ENCODE peak calls at places on chromosomes 3 and 15, in seven cellular contexts. One of them, this sample, is unnamed.

GRCh38 chr15:99486371-99487336 is 79.1 kb upstream of the MEF2A start:
- DNase-seq in uterus: peak; percentile 74
- DNase-seq in nephron progenitor cell: peak; percentile 58
- DNase-seq in activated gamma-delta T cell treated with Interleukin-2 at 50 U/mL for 16 hours: no peak
- DNase-seq in activated T-cell treated with anti-CD3 and anti-CD28 coated beads for 1 hour: no peak
- DNase-seq in NB4: no peak
- DNase-seq in stimulated activated CD4-positive, alpha-beta T cell treated with anti-CD3 and anti-CD28 coated beads, Interleukin-15, amount 100 ng/mL, for 1 hour: no peak
- DNase-seq in this sample: no peak

GRCh38 chr3:61768284-61769012 is 207.1 kb downstream of the PTPRG start:
- DNase-seq in uterus: no peak
- DNase-seq in nephron progenitor cell: no peak
- DNase-seq in activated gamma-delta T cell treated with Interleukin-2 at 50 U/mL for 16 hours: no peak
- DNase-seq in activated T-cell treated with anti-CD3 and anti-CD28 coated beads for 1 hour: no peak
- DNase-seq in NB4: no peak
- DNase-seq in stimulated activated CD4-positive, alpha-beta T cell treated with anti-CD3 and anti-CD28 coated beads, Interleukin-15, amount 100 ng/mL, for 1 hour: no peak
- DNase-seq in this sample: no peak

GRCh38 chr15:84955089-84955848 is 26.4 kb upstream of the PDE8A start:
- DNase-seq in uterus: peak; percentile 70
- DNase-seq in nephron progenitor cell: peak; percentile 62
- DNase-seq in activated gamma-delta T cell treated with Interleukin-2 at 50 U/mL for 16 hours: peak; percentile 39
- DNase-seq in activated T-cell treated with anti-CD3 and anti-CD28 coated beads for 1 hour: peak; percentile 27
- DNase-seq in NB4: peak; percentile 32
- DNase-seq in stimulated activated CD4-positive, alpha-beta T cell treated with anti-CD3 and anti-CD28 coated beads, Interleukin-15, amount 100 ng/mL, for 1 hour: no peak
- DNase-seq in this sample: peak; percentile 36

GRCh38 chr3:38580450-38581382 is 68.8 kb downstream of the SCN5A start:
- DNase-seq in uterus: no peak
- DNase-seq in nephron progenitor cell: no peak
- DNase-seq in activated gamma-delta T cell treated with Interleukin-2 at 50 U/mL for 16 hours: no peak
- DNase-seq in activated T-cell treated with anti-CD3 and anti-CD28 coated beads for 1 hour: no peak
- DNase-seq in NB4: no peak
- DNase-seq in stimulated activated CD4-positive, alpha-beta T cell treated with anti-CD3 and anti-CD28 coated beads, Interleukin-15, amount 100 ng/mL, for 1 hour: no peak
- DNase-seq in this sample: no peak

GRCh38 chr15:64825431-64826294 is at the start of gene PIF1:
- DNase-seq in uterus: peak; percentile 96
- DNase-seq in nephron progenitor cell: peak; percentile 87
- DNase-seq in activated gamma-delta T cell treated with Interleukin-2 at 50 U/mL for 16 hours: peak; percentile 84
- DNase-seq in activated T-cell treated with anti-CD3 and anti-CD28 coated beads for 1 hour: peak; percentile 68
- DNase-seq in NB4: peak; percentile 99
- DNase-seq in stimulated activated CD4-positive, alpha-beta T cell treated with anti-CD3 and anti-CD28 coated beads, Interleukin-15, amount 100 ng/mL, for 1 hour: peak; percentile 68
- DNase-seq in this sample: peak; percentile 88

GRCh38 chr3:146200461-146201220 is 39.7 kb upstream of the PLOD2 start:
- DNase-seq in uterus: no peak
- DNase-seq in nephron progenitor cell: no peak
- DNase-seq in activated gamma-delta T cell treated with Interleukin-2 at 50 U/mL for 16 hours: no peak
- DNase-seq in activated T-cell treated with anti-CD3 and anti-CD28 coated beads for 1 hour: no peak
- DNase-seq in NB4: no peak
- DNase-seq in stimulated activated CD4-positive, alpha-beta T cell treated with anti-CD3 and anti-CD28 coated beads, Interleukin-15, amount 100 ng/mL, for 1 hour: no peak
- DNase-seq in this sample: no peak

GRCh38 chr3:195182470-195182795 is 88.5 kb downstream of the XXYLT1 start:
- DNase-seq in uterus: peak; percentile 79
- DNase-seq in nephron progenitor cell: no peak
- DNase-seq in activated gamma-delta T cell treated with Interleukin-2 at 50 U/mL for 16 hours: no peak
- DNase-seq in activated T-cell treated with anti-CD3 and anti-CD28 coated beads for 1 hour: no peak
- DNase-seq in NB4: peak; percentile 88
- DNase-seq in stimulated activated CD4-positive, alpha-beta T cell treated with anti-CD3 and anti-CD28 coated beads, Interleukin-15, amount 100 ng/mL, for 1 hour: no peak
- DNase-seq in this sample: no peak

GRCh38 chr3:119660474-119661150 is at the start of gene POPDC2:
- DNase-seq in uterus: no peak
- DNase-seq in nephron progenitor cell: no peak
- DNase-seq in activated gamma-delta T cell treated with Interleukin-2 at 50 U/mL for 16 hours: no peak
- DNase-seq in activated T-cell treated with anti-CD3 and anti-CD28 coated beads for 1 hour: no peak
- DNase-seq in NB4: no peak
- DNase-seq in stimulated activated CD4-positive, alpha-beta T cell treated with anti-CD3 and anti-CD28 coated beads, Interleukin-15, amount 100 ng/mL, for 1 hour: no peak
- DNase-seq in this sample: no peak

GRCh38 chr3:85576091-85576690 is 617.4 kb downstream of the CADM2 start:
- DNase-seq in uterus: no peak
- DNase-seq in nephron progenitor cell: peak; percentile 65
- DNase-seq in activated gamma-delta T cell treated with Interleukin-2 at 50 U/mL for 16 hours: peak; percentile 13
- DNase-seq in activated T-cell treated with anti-CD3 and anti-CD28 coated beads for 1 hour: no peak
- DNase-seq in NB4: peak; percentile 65
- DNase-seq in stimulated activated CD4-positive, alpha-beta T cell treated with anti-CD3 and anti-CD28 coated beads, Interleukin-15, amount 100 ng/mL, for 1 hour: no peak
- DNase-seq in this sample: peak; percentile 30

GRCh38 chr15:38857814-38858213 is 293.2 kb upstream of the RASGRP1 start:
- DNase-seq in uterus: no peak
- DNase-seq in nephron progenitor cell: no peak
- DNase-seq in activated gamma-delta T cell treated with Interleukin-2 at 50 U/mL for 16 hours: no peak
- DNase-seq in activated T-cell treated with anti-CD3 and anti-CD28 coated beads for 1 hour: no peak
- DNase-seq in NB4: no peak
- DNase-seq in stimulated activated CD4-positive, alpha-beta T cell treated with anti-CD3 and anti-CD28 coated beads, Interleukin-15, amount 100 ng/mL, for 1 hour: no peak
- DNase-seq in this sample: no peak

GRCh38 chr3:99315896-99316295 is 322.5 kb upstream of the COL8A1 start:
- DNase-seq in uterus: no peak
- DNase-seq in nephron progenitor cell: no peak
- DNase-seq in activated gamma-delta T cell treated with Interleukin-2 at 50 U/mL for 16 hours: no peak
- DNase-seq in activated T-cell treated with anti-CD3 and anti-CD28 coated beads for 1 hour: no peak
- DNase-seq in NB4: no peak
- DNase-seq in stimulated activated CD4-positive, alpha-beta T cell treated with anti-CD3 and anti-CD28 coated beads, Interleukin-15, amount 100 ng/mL, for 1 hour: no peak
- DNase-seq in this sample: no peak

GRCh38 chr15:66650433-66650832 is 51.6 kb upstream of the SMAD6 start:
- DNase-seq in uterus: peak; percentile 33
- DNase-seq in nephron progenitor cell: no peak
- DNase-seq in activated gamma-delta T cell treated with Interleukin-2 at 50 U/mL for 16 hours: no peak
- DNase-seq in activated T-cell treated with anti-CD3 and anti-CD28 coated beads for 1 hour: no peak
- DNase-seq in NB4: no peak
- DNase-seq in stimulated activated CD4-positive, alpha-beta T cell treated with anti-CD3 and anti-CD28 coated beads, Interleukin-15, amount 100 ng/mL, for 1 hour: no peak
- DNase-seq in this sample: no peak

GRCh38 chr15:68460166-68460565 is 28.2 kb upstream of the ITGA11 start:
- DNase-seq in uterus: no peak
- DNase-seq in nephron progenitor cell: no peak
- DNase-seq in activated gamma-delta T cell treated with Interleukin-2 at 50 U/mL for 16 hours: no peak
- DNase-seq in activated T-cell treated with anti-CD3 and anti-CD28 coated beads for 1 hour: no peak
- DNase-seq in NB4: no peak
- DNase-seq in stimulated activated CD4-positive, alpha-beta T cell treated with anti-CD3 and anti-CD28 coated beads, Interleukin-15, amount 100 ng/mL, for 1 hour: no peak
- DNase-seq in this sample: no peak

GRCh38 chr3:155741081-155741480 is 3.8 kb downstream of the PLCH1 start:
- DNase-seq in uterus: no peak
- DNase-seq in nephron progenitor cell: no peak
- DNase-seq in activated gamma-delta T cell treated with Interleukin-2 at 50 U/mL for 16 hours: no peak
- DNase-seq in activated T-cell treated with anti-CD3 and anti-CD28 coated beads for 1 hour: no peak
- DNase-seq in NB4: no peak
- DNase-seq in stimulated activated CD4-positive, alpha-beta T cell treated with anti-CD3 and anti-CD28 coated beads, Interleukin-15, amount 100 ng/mL, for 1 hour: no peak
- DNase-seq in this sample: no peak

GRCh38 chr3:193660698-193661400 is 67.8 kb downstream of the OPA1 start:
- DNase-seq in uterus: no peak
- DNase-seq in nephron progenitor cell: no peak
- DNase-seq in activated gamma-delta T cell treated with Interleukin-2 at 50 U/mL for 16 hours: no peak
- DNase-seq in activated T-cell treated with anti-CD3 and anti-CD28 coated beads for 1 hour: no peak
- DNase-seq in NB4: no peak
- DNase-seq in stimulated activated CD4-positive, alpha-beta T cell treated with anti-CD3 and anti-CD28 coated beads, Interleukin-15, amount 100 ng/mL, for 1 hour: no peak
- DNase-seq in this sample: no peak

GRCh38 chr15:26260517-26261133 is 397.5 kb upstream of the ATP10A start:
- DNase-seq in uterus: no peak
- DNase-seq in nephron progenitor cell: peak; percentile 47
- DNase-seq in activated gamma-delta T cell treated with Interleukin-2 at 50 U/mL for 16 hours: no peak
- DNase-seq in activated T-cell treated with anti-CD3 and anti-CD28 coated beads for 1 hour: no peak
- DNase-seq in NB4: peak; percentile 52
- DNase-seq in stimulated activated CD4-positive, alpha-beta T cell treated with anti-CD3 and anti-CD28 coated beads, Interleukin-15, amount 100 ng/mL, for 1 hour: no peak
- DNase-seq in this sample: peak; percentile 51

GRCh38 chr3:126152931-126153694 is 27.3 kb downstream of the ALDH1L1 start:
- DNase-seq in uterus: no peak
- DNase-seq in nephron progenitor cell: no peak
- DNase-seq in activated gamma-delta T cell treated with Interleukin-2 at 50 U/mL for 16 hours: no peak
- DNase-seq in activated T-cell treated with anti-CD3 and anti-CD28 coated beads for 1 hour: no peak
- DNase-seq in NB4: no peak
- DNase-seq in stimulated activated CD4-positive, alpha-beta T cell treated with anti-CD3 and anti-CD28 coated beads, Interleukin-15, amount 100 ng/mL, for 1 hour: no peak
- DNase-seq in this sample: no peak

GRCh38 chr3:188646592-188646991 is 492.6 kb downstream of the LPP start:
- DNase-seq in uterus: no peak
- DNase-seq in nephron progenitor cell: no peak
- DNase-seq in activated gamma-delta T cell treated with Interleukin-2 at 50 U/mL for 16 hours: no peak
- DNase-seq in activated T-cell treated with anti-CD3 and anti-CD28 coated beads for 1 hour: no peak
- DNase-seq in NB4: peak; percentile 1
- DNase-seq in stimulated activated CD4-positive, alpha-beta T cell treated with anti-CD3 and anti-CD28 coated beads, Interleukin-15, amount 100 ng/mL, for 1 hour: no peak
- DNase-seq in this sample: no peak

GRCh38 chr15:99017322-99017701 is 9.7 kb upstream of the PGPEP1L start:
- DNase-seq in uterus: no peak
- DNase-seq in nephron progenitor cell: no peak
- DNase-seq in activated gamma-delta T cell treated with Interleukin-2 at 50 U/mL for 16 hours: no peak
- DNase-seq in activated T-cell treated with anti-CD3 and anti-CD28 coated beads for 1 hour: no peak
- DNase-seq in NB4: no peak
- DNase-seq in stimulated activated CD4-positive, alpha-beta T cell treated with anti-CD3 and anti-CD28 coated beads, Interleukin-15, amount 100 ng/mL, for 1 hour: no peak
- DNase-seq in this sample: no peak

GRCh38 chr15:70240082-70240481 is 142.4 kb upstream of the TLE3 start:
- DNase-seq in uterus: no peak
- DNase-seq in nephron progenitor cell: no peak
- DNase-seq in activated gamma-delta T cell treated with Interleukin-2 at 50 U/mL for 16 hours: no peak
- DNase-seq in activated T-cell treated with anti-CD3 and anti-CD28 coated beads for 1 hour: no peak
- DNase-seq in NB4: no peak
- DNase-seq in stimulated activated CD4-positive, alpha-beta T cell treated with anti-CD3 and anti-CD28 coated beads, Interleukin-15, amount 100 ng/mL, for 1 hour: no peak
- DNase-seq in this sample: no peak

GRCh38 chr15:23073890-23074631 is 34.7 kb upstream of the TUBGCP5 start:
- DNase-seq in uterus: no peak
- DNase-seq in nephron progenitor cell: no peak
- DNase-seq in activated gamma-delta T cell treated with Interleukin-2 at 50 U/mL for 16 hours: no peak
- DNase-seq in activated T-cell treated with anti-CD3 and anti-CD28 coated beads for 1 hour: no peak
- DNase-seq in NB4: peak; percentile 60
- DNase-seq in stimulated activated CD4-positive, alpha-beta T cell treated with anti-CD3 and anti-CD28 coated beads, Interleukin-15, amount 100 ng/mL, for 1 hour: no peak
- DNase-seq in this sample: peak; percentile 26

GRCh38 chr3:23368731-23369130 is 165.6 kb downstream of the UBE2E2 start:
- DNase-seq in uterus: no peak
- DNase-seq in nephron progenitor cell: no peak
- DNase-seq in activated gamma-delta T cell treated with Interleukin-2 at 50 U/mL for 16 hours: no peak
- DNase-seq in activated T-cell treated with anti-CD3 and anti-CD28 coated beads for 1 hour: no peak
- DNase-seq in NB4: no peak
- DNase-seq in stimulated activated CD4-positive, alpha-beta T cell treated with anti-CD3 and anti-CD28 coated beads, Interleukin-15, amount 100 ng/mL, for 1 hour: no peak
- DNase-seq in this sample: no peak

GRCh38 chr3:151579571-151580270 is 118.9 kb upstream of the IGSF10 start:
- DNase-seq in uterus: peak; percentile 26
- DNase-seq in nephron progenitor cell: no peak
- DNase-seq in activated gamma-delta T cell treated with Interleukin-2 at 50 U/mL for 16 hours: no peak
- DNase-seq in activated T-cell treated with anti-CD3 and anti-CD28 coated beads for 1 hour: no peak
- DNase-seq in NB4: peak; percentile 63
- DNase-seq in stimulated activated CD4-positive, alpha-beta T cell treated with anti-CD3 and anti-CD28 coated beads, Interleukin-15, amount 100 ng/mL, for 1 hour: no peak
- DNase-seq in this sample: no peak

GRCh38 chr15:57245130-57245529 is 131.2 kb upstream of the CGNL1 start:
- DNase-seq in uterus: no peak
- DNase-seq in nephron progenitor cell: no peak
- DNase-seq in activated gamma-delta T cell treated with Interleukin-2 at 50 U/mL for 16 hours: no peak
- DNase-seq in activated T-cell treated with anti-CD3 and anti-CD28 coated beads for 1 hour: no peak
- DNase-seq in NB4: no peak
- DNase-seq in stimulated activated CD4-positive, alpha-beta T cell treated with anti-CD3 and anti-CD28 coated beads, Interleukin-15, amount 100 ng/mL, for 1 hour: no peak
- DNase-seq in this sample: no peak

GRCh38 chr15:42048821-42049200 is 28.0 kb upstream of the PLA2G4E start:
- DNase-seq in uterus: no peak
- DNase-seq in nephron progenitor cell: no peak
- DNase-seq in activated gamma-delta T cell treated with Interleukin-2 at 50 U/mL for 16 hours: no peak
- DNase-seq in activated T-cell treated with anti-CD3 and anti-CD28 coated beads for 1 hour: no peak
- DNase-seq in NB4: no peak
- DNase-seq in stimulated activated CD4-positive, alpha-beta T cell treated with anti-CD3 and anti-CD28 coated beads, Interleukin-15, amount 100 ng/mL, for 1 hour: no peak
- DNase-seq in this sample: no peak

GRCh38 chr3:30751610-30752299 is 142.7 kb downstream of the GADL1 start:
- DNase-seq in uterus: peak; percentile 36
- DNase-seq in nephron progenitor cell: peak; percentile 44
- DNase-seq in activated gamma-delta T cell treated with Interleukin-2 at 50 U/mL for 16 hours: peak; percentile 49
- DNase-seq in activated T-cell treated with anti-CD3 and anti-CD28 coated beads for 1 hour: peak; percentile 48
- DNase-seq in NB4: peak; percentile 66
- DNase-seq in stimulated activated CD4-positive, alpha-beta T cell treated with anti-CD3 and anti-CD28 coated beads, Interleukin-15, amount 100 ng/mL, for 1 hour: peak; percentile 11
- DNase-seq in this sample: peak; percentile 1

GRCh38 chr3:183291511-183292031 is 38.5 kb downstream of the B3GNT5 start:
- DNase-seq in uterus: no peak
- DNase-seq in nephron progenitor cell: no peak
- DNase-seq in activated gamma-delta T cell treated with Interleukin-2 at 50 U/mL for 16 hours: no peak
- DNase-seq in activated T-cell treated with anti-CD3 and anti-CD28 coated beads for 1 hour: no peak
- DNase-seq in NB4: no peak
- DNase-seq in stimulated activated CD4-positive, alpha-beta T cell treated with anti-CD3 and anti-CD28 coated beads, Interleukin-15, amount 100 ng/mL, for 1 hour: no peak
- DNase-seq in this sample: no peak